ENCODE peak calls at places on chromosomes 7 and 10, in nine cellular contexts. N, J, C, V, I, L, T, U and K are unnamed samples.

GRCh38 chr10:79982861-79983260 is 34.0 kb upstream of the SFTPD start:
- DNase-seq in N (no peak), U (no peak), C (no peak), T (no peak), L (no peak), J (no peak), I (no peak), V (no peak), K (no peak)

GRCh38 chr10:98028168-98028770 is 2.2 kb downstream of the CRTAC1 start:
- DNase-seq in V (peak; percentile 28), J (peak; percentile 65), T (peak; percentile 19), L (peak; percentile 39), N (peak; percentile 61), U (peak; percentile 66), I (peak; percentile 84), C (peak; percentile 33), K (peak; percentile 94)

GRCh38 chr7:111091623-111092370 is 870 bp downstream of the LRRN3 start:
- DNase-seq in C (no peak), I (no peak), N (no peak), L (peak; percentile 53), V (no peak), U (no peak), J (no peak), T (no peak), K (no peak)

GRCh38 chr7:37920619-37921339 is at the start of gene EPDR1:
- DNase-seq in L (peak; percentile 54), V (no peak), J (peak; percentile 23), N (peak; percentile 94), U (peak; percentile 84), I (peak; percentile 61), T (peak; percentile 47), C (no peak), K (peak; percentile 76)

GRCh38 chr7:99459087-99459486 is 6.9 kb downstream of the ATP5MF start:
- DNase-seq in V (no peak), C (peak; percentile 23), N (peak; percentile 60), I (no peak), L (peak; percentile 3), J (no peak), T (no peak), U (peak; percentile 54), K (no peak)

GRCh38 chr7:99128076-99128950 is 15.6 kb downstream of the SMURF1 start:
- DNase-seq in V (no peak), U (no peak), N (no peak), J (no peak), L (no peak), T (peak; percentile 83), C (no peak), I (no peak), K (no peak)

GRCh38 chr10:62665771-62666170 is 138.7 kb upstream of the ADO start:
- DNase-seq in V (no peak), C (no peak), U (no peak), I (no peak), T (no peak), N (no peak), L (no peak), J (no peak), K (no peak)

GRCh38 chr7:16916111-16916639 is 34.4 kb upstream of the AGR3 start:
- DNase-seq in L (no peak), T (no peak), U (no peak), J (peak; percentile 48), C (peak; percentile 63), I (no peak), V (no peak), N (no peak), K (peak; percentile 40)

GRCh38 chr7:19520392-19520791 is 188.4 kb downstream of the POLR1F start:
- DNase-seq in I (no peak), C (no peak), T (no peak), U (no peak), V (no peak), N (no peak), L (no peak), J (no peak), K (no peak)

GRCh38 chr10:124977161-124977560 is 35.2 kb downstream of the ZRANB1 start:
- DNase-seq in V (no peak), L (no peak), C (no peak), U (no peak), T (no peak), I (no peak), N (no peak), J (no peak), K (no peak)

GRCh38 chr10:521844-522243 is 167.6 kb downstream of the DIP2C start:
- DNase-seq in J (no peak), L (no peak), U (no peak), I (no peak), T (no peak), N (no peak), C (no peak), V (no peak), K (no peak)

GRCh38 chr7:129376778-129377700 is 57.2 kb upstream of the STRIP2 start:
- DNase-seq in V (peak; percentile 41), T (no peak), C (peak; percentile 51), I (no peak), U (no peak), J (no peak), N (peak; percentile 73), L (no peak), K (no peak)

GRCh38 chr10:23155166-23155565 is 36.9 kb upstream of the PTF1A start:
- DNase-seq in V (no peak), L (no peak), I (no peak), C (peak; percentile 6), T (no peak), J (no peak), U (no peak), N (peak; percentile 50), K (no peak)

GRCh38 chr7:148699772-148700629 is 1.3 kb downstream of the CUL1 start:
- DNase-seq in I (no peak), U (peak; percentile 67), C (peak; percentile 54), T (peak; percentile 50), L (peak; percentile 8), N (peak; percentile 66), V (no peak), J (peak; percentile 18), K (no peak)

GRCh38 chr10:71268247-71268691 is 50.8 kb upstream of the SLC29A3 start:
- DNase-seq in V (no peak), N (peak; percentile 18), T (no peak), I (peak; percentile 41), U (no peak), J (peak; percentile 29), C (peak; percentile 65), L (no peak), K (no peak)

GRCh38 chr10:3714526-3714925 is 70.5 kb downstream of the KLF6 start:
- DNase-seq in J (no peak), T (no peak), L (no peak), I (no peak), U (no peak), V (no peak), N (no peak), C (peak; percentile 14), K (no peak)

GRCh38 chr10:60735244-60735643 is 43.0 kb upstream of the CDK1 start:
- DNase-seq in J (no peak), C (no peak), I (no peak), V (no peak), U (no peak), L (peak; percentile 78), N (no peak), T (no peak), K (no peak)

GRCh38 chr7:82534687-82535086 is 91.1 kb upstream of the CACNA2D1 start:
- DNase-seq in T (no peak), V (no peak), L (no peak), U (no peak), N (no peak), C (peak; percentile 61), I (no peak), J (peak; percentile 5), K (no peak)

GRCh38 chr7:46909601-46910051 is 672.3 kb downstream of the TNS3 start:
- DNase-seq in T (no peak), U (no peak), N (no peak), L (no peak), C (peak; percentile 61), J (no peak), V (no peak), I (no peak), K (no peak)

GRCh38 chr10:101133489-101134298 is 2.6 kb downstream of the TLX1 start:
- DNase-seq in L (no peak), N (no peak), I (peak; percentile 54), U (no peak), T (no peak), C (no peak), J (no peak), V (no peak), K (no peak)

GRCh38 chr7:98460902-98461301 is 60.0 kb upstream of the BAIAP2L1 start:
- DNase-seq in N (no peak), I (no peak), U (no peak), T (no peak), J (no peak), L (no peak), C (no peak), V (no peak), K (no peak)

GRCh38 chr7:157986051-157986450 is 601.6 kb downstream of the PTPRN2 start:
- DNase-seq in V (no peak), L (no peak), T (no peak), C (no peak), J (no peak), I (no peak), U (no peak), N (no peak), K (no peak)

GRCh38 chr10:7696545-7696944 is 6.6 kb upstream of the ITIH2 start:
- DNase-seq in I (no peak), T (no peak), U (no peak), C (no peak), V (no peak), J (no peak), L (no peak), N (no peak), K (no peak)

GRCh38 chr10:50379652-50380051 is 128.3 kb upstream of the ASAH2 start:
- DNase-seq in T (no peak), C (peak; percentile 34), J (no peak), U (no peak), I (no peak), V (no peak), N (no peak), L (no peak), K (no peak)

GRCh38 chr7:98215561-98216495 is 4.6 kb downstream of the BHLHA15 start:
- DNase-seq in N (no peak), C (no peak), T (peak; percentile 3), V (no peak), J (no peak), L (no peak), U (peak; percentile 38), I (no peak), K (no peak)

GRCh38 chr10:132506711-132507466 is 30.7 kb upstream of the INPP5A start:
- DNase-seq in V (no peak), C (peak; percentile 72), U (no peak), T (no peak), N (no peak), L (no peak), I (no peak), J (no peak), K (no peak)

GRCh38 chr10:22335204-22335956 is 9.9 kb upstream of the SPAG6 start:
- DNase-seq in T (no peak), N (no peak), L (no peak), U (peak; percentile 59), C (peak; percentile 68), V (no peak), I (peak; percentile 52), J (no peak), K (no peak)

GRCh38 chr10:122475130-122475529 is 13.8 kb downstream of the HTRA1 start:
- DNase-seq in I (no peak), T (no peak), C (peak; percentile 58), L (no peak), N (no peak), U (no peak), J (no peak), V (no peak), K (no peak)

GRCh38 chr10:6162589-6163356 is 40.0 kb upstream of the PFKFB3 start:
- DNase-seq in U (no peak), I (no peak), N (no peak), L (no peak), J (no peak), V (no peak), T (no peak), C (no peak), K (no peak)

GRCh38 chr10:86958109-86958830 is at the start of gene SNCG:
- DNase-seq in I (peak; percentile 62), J (no peak), N (no peak), C (peak; percentile 55), L (no peak), T (no peak), U (no peak), V (no peak), K (no peak)

GRCh38 chr10:60490013-60490412 is 100.3 kb upstream of the ANK3 start:
- DNase-seq in C (peak; percentile 29), U (no peak), L (no peak), V (no peak), N (no peak), I (no peak), J (no peak), T (no peak), K (no peak)